ENCODE peak calls at places on chromosomes 4 and X, in nine cellular contexts. H is sigmoid colon, I is GM23338, Z is breast epithelium, A is suprapubic skin, M is stomach, O is HCT116, D is K562, B is transverse colon. F is an unnamed sample.

GRCh38 chr4:1041147-1041935 is 29.9 kb downstream of the FGFRL1 start:
- DNase-seq in D (peak; percentile 72), Z (no peak), A (no peak), B (no peak), O (no peak), M (peak; percentile 43), I (no peak), H (no peak), F (no peak)

GRCh38 chrX:63503541-63503940 is 152.4 kb upstream of the SPIN4 start:
- DNase-seq in H (no peak), M (no peak), A (no peak), I (peak; percentile 80), B (no peak), Z (no peak), O (no peak), D (no peak), F (no peak)

GRCh38 chr4:11549525-11549924 is 120.8 kb upstream of the HS3ST1 start:
- DNase-seq in I (no peak), A (no peak), Z (no peak), M (no peak), B (no peak), D (no peak), H (no peak), O (no peak), F (no peak)

GRCh38 chr4:136855886-136856285 is 676.4 kb downstream of the PCDH18 start:
- DNase-seq in Z (no peak), D (no peak), M (no peak), B (no peak), A (no peak), O (no peak), H (no peak), I (no peak), F (no peak)

GRCh38 chr4:41750624-41751324 is 2.2 kb upstream of the PHOX2B start:
- DNase-seq in H (no peak), I (peak; percentile 70), A (no peak), B (no peak), O (no peak), D (no peak), Z (no peak), M (no peak), F (no peak)

GRCh38 chrX:31178769-31179125 is 106.9 kb upstream of the FTHL17 start:
- DNase-seq in A (no peak), D (no peak), O (no peak), Z (no peak), B (no peak), M (no peak), I (no peak), H (no peak), F (no peak)

GRCh38 chr4:133148690-133149363 is at the start of gene PCDH10:
- DNase-seq in H (peak; percentile 94), O (no peak), Z (peak; percentile 83), A (peak; percentile 84), D (peak; percentile 59), M (peak; percentile 65), I (peak; percentile 96), B (peak; percentile 73), F (no peak)

GRCh38 chr4:8173641-8174242 is 15.1 kb upstream of the ABLIM2 start:
- DNase-seq in B (no peak), I (no peak), H (no peak), D (no peak), O (no peak), Z (no peak), A (no peak), M (no peak), F (no peak)

GRCh38 chr4:140186651-140187315 is 32.8 kb upstream of the MAML3 start:
- DNase-seq in I (no peak), H (peak; percentile 80), M (peak; percentile 50), O (peak; percentile 34), B (peak; percentile 72), A (no peak), D (no peak), Z (peak; percentile 48), F (no peak)

GRCh38 chr4:6676722-6677558 is 16.7 kb upstream of the S100P start:
- DNase-seq in A (no peak), Z (no peak), O (no peak), B (no peak), H (no peak), M (no peak), I (no peak), D (no peak), F (no peak)

GRCh38 chr4:6681191-6681590 is 12.5 kb upstream of the S100P start:
- DNase-seq in D (peak; percentile 66), H (no peak), Z (no peak), B (no peak), O (no peak), M (no peak), A (no peak), I (no peak), F (no peak)

GRCh38 chr4:6682862-6683590 is 10.7 kb upstream of the S100P start:
- DNase-seq in O (no peak), B (no peak), A (no peak), D (no peak), H (no peak), M (no peak), I (no peak), Z (no peak), F (no peak)

GRCh38 chr4:6684656-6685055 is 9.0 kb upstream of the S100P start:
- DNase-seq in Z (no peak), H (no peak), M (no peak), I (no peak), A (no peak), B (no peak), O (no peak), D (no peak), F (no peak)

DNA sequence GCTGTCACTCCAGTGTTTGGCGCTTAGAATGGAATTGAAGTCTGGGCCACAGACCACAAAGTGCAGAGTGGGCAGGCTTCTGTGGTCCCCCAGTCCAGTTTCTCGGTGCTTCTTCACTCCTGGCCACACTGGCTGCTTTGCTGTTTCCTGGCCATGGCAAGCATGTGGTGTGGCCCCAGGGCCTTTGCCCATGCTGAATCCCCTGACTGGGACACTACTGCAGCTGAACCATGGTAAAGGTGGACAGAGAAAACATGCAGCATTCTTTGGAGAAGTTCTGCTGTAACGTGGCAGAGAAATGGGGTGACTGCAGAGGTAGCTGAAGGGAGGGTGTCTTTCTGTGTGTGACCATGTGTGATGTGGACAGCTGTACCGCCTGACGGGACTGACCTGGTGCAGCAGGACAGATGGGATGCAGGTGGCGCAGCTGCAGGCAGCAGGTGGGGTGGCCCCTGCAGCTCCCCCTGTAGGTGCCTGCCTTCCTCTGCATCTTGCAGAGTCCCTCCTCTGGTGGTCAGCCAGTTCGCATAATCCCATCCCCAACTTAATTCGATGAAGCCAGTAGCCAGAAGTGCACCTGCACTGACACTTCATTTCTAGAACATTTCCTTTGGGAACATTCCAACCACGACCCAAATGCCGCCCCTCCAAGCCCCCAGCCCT is 13.2 kb upstream of the S100P start:
- DNase-seq in M (no peak), B (no peak), A (no peak), I (peak; percentile 78), O (no peak), Z (no peak), H (no peak), D (peak; percentile 62), F (no peak)
- TF ChIP-seq POLR2AphosphoS5 in M (no peak), B (no peak), A (no peak), I (no peak), O (no peak), Z (no peak), H (no peak), D (no peak), F (no peak)

GRCh38 chr4:89162486-89162885 is 51.2 kb downstream of the TIGD2 start:
- DNase-seq in Z (no peak), O (no peak), M (no peak), B (no peak), I (no peak), D (no peak), A (no peak), H (no peak), F (no peak)

GRCh38 chr4:89160806-89161205 is 49.5 kb downstream of the TIGD2 start:
- DNase-seq in H (no peak), Z (no peak), O (no peak), M (no peak), B (no peak), I (no peak), A (no peak), D (no peak), F (no peak)

GRCh38 chr4:89162987-89163386 is 51.7 kb downstream of the TIGD2 start:
- DNase-seq in D (no peak), I (no peak), M (no peak), H (no peak), Z (no peak), B (no peak), A (no peak), O (no peak), F (no peak)

GRCh38 chr4:89164400-89164799 is 53.1 kb downstream of the TIGD2 start:
- DNase-seq in M (no peak), H (no peak), D (no peak), Z (no peak), I (no peak), O (no peak), A (no peak), B (no peak), F (no peak)

GRCh38 chr4:89161841-89162240 is 50.5 kb downstream of the TIGD2 start:
- DNase-seq in D (no peak), Z (no peak), O (no peak), A (no peak), M (no peak), I (no peak), B (no peak), H (no peak), F (no peak)
- H3K27ac ChIP-seq in D (no peak overlapping the region), Z (no peak overlapping the region), O (no peak overlapping the region), A (no peak overlapping the region), M (no peak overlapping the region), I (no peak overlapping the region), B (no peak overlapping the region), H (no peak overlapping the region), F (no peak overlapping the region)

GRCh38 chr4:115355329-115355728 is 241.9 kb upstream of the NDST4 start:
- DNase-seq in Z (no peak), H (no peak), O (no peak), D (no peak), I (no peak), M (no peak), B (no peak), A (no peak), F (no peak)

GRCh38 chr4:115361781-115362180 is 248.4 kb upstream of the NDST4 start:
- DNase-seq in A (no peak), O (no peak), I (no peak), M (no peak), B (no peak), D (no peak), Z (no peak), H (no peak), F (no peak)

GRCh38 chr4:115360441-115360840 is 247.0 kb upstream of the NDST4 start:
- DNase-seq in O (no peak), D (no peak), A (no peak), I (no peak), H (no peak), Z (no peak), B (no peak), M (no peak), F (no peak)

GRCh38 chr4:115356176-115356575 is 242.8 kb upstream of the NDST4 start:
- DNase-seq in H (no peak), M (no peak), I (no peak), D (no peak), B (no peak), A (no peak), O (no peak), Z (no peak), F (no peak)

GRCh38 chr4:115357767-115358166 is 244.3 kb upstream of the NDST4 start:
- DNase-seq in A (no peak), O (no peak), B (no peak), D (no peak), H (no peak), M (no peak), I (no peak), Z (no peak), F (no peak)
- TF ChIP-seq POLR2AphosphoS5 in A (no peak), O (no peak), B (no peak), D (no peak), H (no peak), M (no peak), I (no peak), Z (no peak), F (no peak)

GRCh38 chr4:185809517-185810071 is 2.4 kb downstream of the SORBS2 start:
- DNase-seq in B (no peak), H (no peak), D (no peak), I (no peak), A (no peak), Z (no peak), O (no peak), M (no peak), F (no peak)
- H3K27ac ChIP-seq in B (peak overlapping the region; percentile 79), H (no peak overlapping the region), D (no peak overlapping the region), I (no peak overlapping the region), A (no peak overlapping the region), Z (peak overlapping the region; percentile 74), O (no peak overlapping the region), M (peak overlapping the region; percentile 83), F (no peak overlapping the region)